ENCODE peak calls at places on chromosomes 2 and 18, in six cellular contexts. One of them, this sample, is unnamed.

GRCh38 chr18:59514193-59514592 is 155.1 kb upstream of the LMAN1 start:
- DNase-seq in RWPE2: no peak
- DNase-seq in heart right ventricle: peak
- DNase-seq in heart left ventricle: peak
- DNase-seq in coronary artery: peak
- DNase-seq in prostate gland: no peak
- DNase-seq in this sample: no peak

GRCh38 chr18:76493213-76494107 is 1.6 kb downstream of the ZNF516 start:
- DNase-seq in RWPE2: no peak
- DNase-seq in heart right ventricle: no peak
- DNase-seq in heart left ventricle: no peak
- DNase-seq in coronary artery: no peak
- DNase-seq in prostate gland: no peak
- DNase-seq in this sample: no peak

GRCh38 chr2:160365691-160366367 is 127.8 kb downstream of the RBMS1 start:
- DNase-seq in RWPE2: no peak
- DNase-seq in heart right ventricle: peak
- DNase-seq in heart left ventricle: peak
- DNase-seq in coronary artery: no peak
- DNase-seq in prostate gland: no peak
- DNase-seq in this sample: no peak

GRCh38 chr2:144415381-144415780 is 104.5 kb downstream of the ZEB2 start:
- DNase-seq in RWPE2: no peak
- DNase-seq in heart right ventricle: no peak
- DNase-seq in heart left ventricle: no peak
- DNase-seq in coronary artery: no peak
- DNase-seq in prostate gland: no peak
- DNase-seq in this sample: no peak

GRCh38 chr2:156322103-156322671 is 10.3 kb downstream of the NR4A2 start:
- DNase-seq in RWPE2: no peak
- DNase-seq in heart right ventricle: no peak
- DNase-seq in heart left ventricle: no peak
- DNase-seq in coronary artery: no peak
- DNase-seq in prostate gland: no peak
- DNase-seq in this sample: no peak

GRCh38 chr2:19365126-19365525 is 6.7 kb upstream of the OSR1 start:
- DNase-seq in RWPE2: no peak
- DNase-seq in heart right ventricle: no peak
- DNase-seq in heart left ventricle: no peak
- DNase-seq in coronary artery: no peak
- DNase-seq in prostate gland: no peak
- DNase-seq in this sample: no peak

GRCh38 chr2:202025816-202026215 is 7.8 kb upstream of the FZD7 start:
- DNase-seq in RWPE2: no peak
- DNase-seq in heart right ventricle: no peak
- DNase-seq in heart left ventricle: no peak
- DNase-seq in coronary artery: no peak
- DNase-seq in prostate gland: no peak
- DNase-seq in this sample: no peak

GRCh38 chr2:132652501-132652900 is 17.5 kb downstream of the LYPD1 start:
- DNase-seq in RWPE2: no peak
- DNase-seq in heart right ventricle: no peak
- DNase-seq in heart left ventricle: no peak
- DNase-seq in coronary artery: no peak
- DNase-seq in prostate gland: no peak
- DNase-seq in this sample: no peak

GRCh38 chr2:159446817-159447216 is 160.3 kb upstream of the WDSUB1 start:
- DNase-seq in RWPE2: no peak
- DNase-seq in heart right ventricle: no peak
- DNase-seq in heart left ventricle: no peak
- DNase-seq in coronary artery: no peak
- DNase-seq in prostate gland: no peak
- DNase-seq in this sample: no peak

DNA sequence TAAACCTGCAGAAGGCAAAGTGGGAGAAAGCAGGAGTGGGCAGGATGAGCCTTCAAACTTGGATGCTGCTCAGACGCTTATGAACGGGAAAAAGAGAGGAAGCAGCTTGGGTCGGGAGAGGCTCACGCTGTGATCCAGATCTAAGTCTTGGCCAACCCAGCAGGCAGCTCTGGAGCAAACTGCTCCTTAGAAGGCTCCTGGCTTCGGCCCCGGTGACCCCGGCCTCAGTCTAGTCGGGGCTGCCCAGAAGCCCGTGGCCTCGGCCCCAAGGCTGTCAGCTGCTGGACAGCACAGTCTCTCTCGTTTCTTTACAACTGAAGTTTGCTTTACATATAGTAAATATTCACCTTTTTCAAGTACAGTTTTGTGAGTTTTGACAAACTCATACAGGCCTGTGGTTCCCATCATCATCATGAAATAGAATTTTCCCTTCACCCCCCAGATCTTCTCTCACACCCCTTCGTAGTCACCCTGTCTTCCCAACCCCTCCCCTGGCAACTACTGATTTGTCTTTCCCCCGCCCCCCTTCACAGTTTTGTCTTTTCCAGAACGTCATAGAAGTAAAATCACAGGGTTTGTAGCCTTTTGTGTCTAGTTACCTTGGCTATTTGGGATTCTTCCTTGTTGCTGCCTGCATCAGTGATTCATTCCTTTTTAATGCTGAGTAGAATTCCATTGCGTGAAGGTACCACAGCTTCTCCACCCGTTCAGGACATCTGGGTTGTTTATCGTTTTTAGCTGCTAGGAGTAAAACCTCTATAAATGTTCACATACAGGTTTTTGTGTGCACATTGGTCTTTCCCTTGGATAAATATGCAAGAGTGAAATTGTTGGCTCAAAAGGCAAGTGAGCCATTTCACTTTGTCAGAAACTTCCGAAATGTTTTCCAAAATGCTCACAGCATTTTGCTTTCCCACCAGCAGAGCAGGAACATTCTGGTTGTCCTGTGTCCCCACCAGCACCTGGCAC is 35.1 kb downstream of the MYO7B start:
- DNase-seq in RWPE2: no peak
- DNase-seq in heart right ventricle: peak
- DNase-seq in heart left ventricle: peak
- DNase-seq in coronary artery: peak
- DNase-seq in prostate gland: no peak
- DNase-seq in this sample: no peak
- H3K4me3 ChIP-seq in RWPE2: no peak
- H3K4me3 ChIP-seq in heart right ventricle: no peak
- H3K4me3 ChIP-seq in heart left ventricle: no peak
- H3K4me3 ChIP-seq in coronary artery: no peak
- H3K4me3 ChIP-seq in prostate gland: no peak
- H3K4me3 ChIP-seq in this sample: no peak

GRCh38 chr2:173961346-173961705 is 3.8 kb downstream of the SP3 start:
- DNase-seq in RWPE2: no peak
- DNase-seq in heart right ventricle: no peak
- DNase-seq in heart left ventricle: no peak
- DNase-seq in coronary artery: no peak
- DNase-seq in prostate gland: no peak
- DNase-seq in this sample: no peak

GRCh38 chr2:173963817-173964564 is 1.2 kb downstream of the SP3 start:
- DNase-seq in RWPE2: peak
- DNase-seq in heart right ventricle: peak
- DNase-seq in heart left ventricle: peak
- DNase-seq in coronary artery: peak
- DNase-seq in prostate gland: peak
- DNase-seq in this sample: peak

GRCh38 chr2:173963323-173963816 is 1.8 kb downstream of the SP3 start:
- DNase-seq in RWPE2: no peak
- DNase-seq in heart right ventricle: no peak
- DNase-seq in heart left ventricle: no peak
- DNase-seq in coronary artery: peak
- DNase-seq in prostate gland: no peak
- DNase-seq in this sample: no peak

GRCh38 chr2:173962583-173963110 is 2.5 kb downstream of the SP3 start:
- DNase-seq in RWPE2: no peak
- DNase-seq in heart right ventricle: no peak
- DNase-seq in heart left ventricle: no peak
- DNase-seq in coronary artery: no peak
- DNase-seq in prostate gland: no peak
- DNase-seq in this sample: no peak

DNA sequence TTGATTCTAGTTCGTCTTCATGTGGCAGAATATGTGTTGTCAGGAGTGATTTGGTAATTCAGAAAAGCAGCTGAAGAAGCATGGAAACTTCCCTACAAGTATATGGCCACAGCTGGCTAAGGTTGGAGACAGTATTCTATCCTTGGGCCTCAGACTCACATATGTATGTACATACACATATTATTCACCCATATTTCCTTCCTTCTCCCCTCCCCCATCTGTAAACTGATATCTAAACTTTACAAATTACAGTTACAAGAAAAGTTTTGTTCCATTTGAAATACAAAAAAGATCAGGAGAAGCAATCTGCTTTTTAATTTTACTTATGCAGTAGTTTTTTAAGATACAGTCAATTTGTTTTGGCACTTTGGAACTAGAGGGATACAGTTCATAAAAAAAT is 3.1 kb downstream of the SP3 start:
- DNase-seq in RWPE2: no peak
- DNase-seq in heart right ventricle: no peak
- DNase-seq in heart left ventricle: no peak
- DNase-seq in coronary artery: no peak
- DNase-seq in prostate gland: no peak
- DNase-seq in this sample: no peak
- H3K27ac ChIP-seq in RWPE2: peak
- H3K27ac ChIP-seq in heart right ventricle: peak
- H3K27ac ChIP-seq in heart left ventricle: no peak
- H3K27ac ChIP-seq in coronary artery: no peak
- H3K27ac ChIP-seq in prostate gland: peak
- H3K27ac ChIP-seq in this sample: peak

GRCh38 chr2:120279708-120280107 is 27.1 kb downstream of the RALB start:
- DNase-seq in RWPE2: no peak
- DNase-seq in heart right ventricle: no peak
- DNase-seq in heart left ventricle: no peak
- DNase-seq in coronary artery: no peak
- DNase-seq in prostate gland: no peak
- DNase-seq in this sample: no peak

GRCh38 chr2:120288016-120288373 is 35.3 kb downstream of the RALB start:
- DNase-seq in RWPE2: no peak
- DNase-seq in heart right ventricle: no peak
- DNase-seq in heart left ventricle: no peak
- DNase-seq in coronary artery: no peak
- DNase-seq in prostate gland: no peak
- DNase-seq in this sample: no peak

GRCh38 chr2:120287183-120288015 is 34.7 kb downstream of the RALB start:
- DNase-seq in RWPE2: no peak
- DNase-seq in heart right ventricle: no peak
- DNase-seq in heart left ventricle: no peak
- DNase-seq in coronary artery: no peak
- DNase-seq in prostate gland: no peak
- DNase-seq in this sample: no peak

GRCh38 chr2:120278901-120279300 is 26.2 kb downstream of the RALB start:
- DNase-seq in RWPE2: no peak
- DNase-seq in heart right ventricle: no peak
- DNase-seq in heart left ventricle: no peak
- DNase-seq in coronary artery: no peak
- DNase-seq in prostate gland: no peak
- DNase-seq in this sample: no peak

GRCh38 chr2:120283649-120284048 is 31.0 kb downstream of the RALB start:
- DNase-seq in RWPE2: no peak
- DNase-seq in heart right ventricle: no peak
- DNase-seq in heart left ventricle: no peak
- DNase-seq in coronary artery: no peak
- DNase-seq in prostate gland: no peak
- DNase-seq in this sample: no peak
- TF ChIP-seq CTCF in RWPE2: no peak
- TF ChIP-seq CTCF in heart right ventricle: no peak
- TF ChIP-seq CTCF in heart left ventricle: no peak
- TF ChIP-seq CTCF in coronary artery: no peak
- TF ChIP-seq CTCF in prostate gland: no peak
- TF ChIP-seq CTCF in this sample: no peak

GRCh38 chr2:172906401-172906811 is 169.2 kb upstream of the MAP3K20 start:
- DNase-seq in RWPE2: no peak
- DNase-seq in heart right ventricle: peak
- DNase-seq in heart left ventricle: peak
- DNase-seq in coronary artery: no peak
- DNase-seq in prostate gland: no peak
- DNase-seq in this sample: no peak

GRCh38 chr2:172912245-172912644 is 163.4 kb upstream of the MAP3K20 start:
- DNase-seq in RWPE2: no peak
- DNase-seq in heart right ventricle: no peak
- DNase-seq in heart left ventricle: no peak
- DNase-seq in coronary artery: no peak
- DNase-seq in prostate gland: no peak
- DNase-seq in this sample: no peak

GRCh38 chr2:172909454-172909853 is 166.2 kb upstream of the MAP3K20 start:
- DNase-seq in RWPE2: no peak
- DNase-seq in heart right ventricle: no peak
- DNase-seq in heart left ventricle: no peak
- DNase-seq in coronary artery: no peak
- DNase-seq in prostate gland: no peak
- DNase-seq in this sample: no peak

GRCh38 chr2:172908275-172908674 is 167.4 kb upstream of the MAP3K20 start:
- DNase-seq in RWPE2: no peak
- DNase-seq in heart right ventricle: no peak
- DNase-seq in heart left ventricle: no peak
- DNase-seq in coronary artery: no peak
- DNase-seq in prostate gland: no peak
- DNase-seq in this sample: no peak
- H3K4me3 ChIP-seq in RWPE2: no peak
- H3K4me3 ChIP-seq in heart right ventricle: no peak
- H3K4me3 ChIP-seq in heart left ventricle: no peak
- H3K4me3 ChIP-seq in coronary artery: no peak
- H3K4me3 ChIP-seq in prostate gland: no peak
- H3K4me3 ChIP-seq in this sample: no peak

DNA sequence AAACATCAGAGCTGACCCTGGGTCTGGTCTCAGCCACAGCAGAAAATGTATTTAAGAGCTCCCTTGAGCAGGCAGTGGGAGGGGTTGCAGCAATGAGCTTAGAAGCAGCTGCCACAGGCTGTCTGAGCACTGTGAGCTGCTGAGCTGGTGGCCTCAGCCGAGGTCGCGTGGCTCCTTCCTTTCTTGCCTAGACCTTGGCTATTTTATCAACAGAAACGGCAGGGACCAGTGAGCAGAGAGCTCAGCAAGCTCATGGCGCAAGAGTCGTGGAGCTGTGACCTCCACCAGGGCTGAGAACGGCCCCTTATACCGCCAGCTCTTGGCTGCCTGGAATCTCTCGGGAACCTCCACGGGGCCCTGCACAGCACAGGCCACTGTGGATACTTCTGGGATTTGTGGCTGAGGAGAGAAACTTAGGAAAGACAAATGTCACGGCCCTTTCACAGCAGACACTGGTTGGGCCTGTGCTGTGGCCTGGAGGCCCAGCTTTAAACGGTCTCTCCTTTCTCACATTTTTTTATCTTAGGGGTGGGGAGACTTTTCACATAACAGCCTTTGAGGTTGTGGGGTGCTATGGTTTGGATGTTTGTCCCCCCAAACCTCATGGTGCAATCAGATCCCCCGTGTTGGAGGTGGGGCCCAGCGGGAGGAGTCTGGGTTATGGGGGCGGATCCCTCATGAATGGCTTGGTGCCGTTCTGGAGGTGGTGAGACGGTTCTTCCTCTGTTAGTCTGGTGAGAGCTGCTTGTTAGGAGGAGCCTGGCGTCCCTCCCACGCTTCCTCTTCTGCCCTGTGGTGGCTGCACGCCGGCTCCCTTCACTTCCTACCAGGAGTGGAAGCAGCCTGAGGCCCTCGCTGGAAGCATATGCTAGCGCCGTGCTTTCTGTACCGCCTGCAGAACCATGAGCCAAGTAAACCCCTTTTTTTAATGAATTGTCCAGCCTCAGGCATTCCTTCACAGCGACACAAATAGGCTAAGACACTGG is 1.7 kb downstream of the ALLC start:
- DNase-seq in RWPE2: no peak
- DNase-seq in heart right ventricle: peak
- DNase-seq in heart left ventricle: peak
- DNase-seq in coronary artery: no peak
- DNase-seq in prostate gland: no peak
- DNase-seq in this sample: no peak
- H3K27ac ChIP-seq in RWPE2: no peak
- H3K27ac ChIP-seq in heart right ventricle: peak
- H3K27ac ChIP-seq in heart left ventricle: peak
- H3K27ac ChIP-seq in coronary artery: peak
- H3K27ac ChIP-seq in prostate gland: no peak
- H3K27ac ChIP-seq in this sample: no peak

This sample was measured in left lung.